ENCODE peak calls at places on chromosome 13, in six cellular contexts. S is H9; X is pancreas; Y is CD4-positive, alpha-beta T cell; A is coronary artery; K is endothelial cell. U is an unnamed sample.

GRCh38 chr13:27403727-27404385 is 20.6 kb upstream of the GTF3A start:
- DNase-seq in S (no peak), X (peak; percentile 66), Y (no peak), A (no peak), K (no peak), U (no peak)

GRCh38 chr13:20141238-20142018 is 19.4 kb downstream of the GJA3 start:
- DNase-seq in S (no peak), X (no peak), Y (no peak), A (peak; percentile 31), K (no peak), U (no peak)

GRCh38 chr13:77820431-77821149 is 98.0 kb downstream of the EDNRB start:
- DNase-seq in S (no peak), X (no peak), Y (no peak), A (no peak), K (no peak), U (no peak)

GRCh38 chr13:33323766-33324525 is 38.4 kb upstream of the STARD13 start:
- DNase-seq in S (no peak), X (no peak), Y (no peak), A (no peak), K (no peak), U (no peak)

GRCh38 chr13:74070065-74070464 is 64.1 kb downstream of the KLF12 start:
- DNase-seq in S (no peak), X (no peak), Y (no peak), A (no peak), K (no peak), U (no peak)

GRCh38 chr13:52845766-52846566 is 2.5 kb downstream of the PCDH8 start:
- DNase-seq in S (peak; percentile 88), X (no peak), Y (no peak), A (no peak), K (peak; percentile 85), U (no peak)

GRCh38 chr13:102203718-102204117 is 198.1 kb downstream of the FGF14 start:
- DNase-seq in S (no peak), X (no peak), Y (no peak), A (no peak), K (no peak), U (no peak)

GRCh38 chr13:30429721-30430694 is 7.7 kb downstream of the UBE2L5 start:
- DNase-seq in S (no peak), X (no peak), Y (no peak), A (no peak), K (no peak), U (no peak)

GRCh38 chr13:39417643-39418042 is 185.3 kb downstream of the LHFPL6 start:
- DNase-seq in S (peak; percentile 49), X (no peak), Y (no peak), A (no peak), K (no peak), U (no peak)

GRCh38 chr13:24727731-24728601 is 36.0 kb upstream of the RNF17 start:
- DNase-seq in S (peak; percentile 81), X (peak; percentile 65), Y (peak; percentile 66), A (peak; percentile 72), K (peak; percentile 65), U (peak; percentile 58)

GRCh38 chr13:112711528-112712265 is 21.9 kb downstream of the ATP11A start:
- DNase-seq in S (peak; percentile 93), X (peak; percentile 78), Y (no peak), A (peak; percentile 92), K (peak; percentile 61), U (no peak)
- TF ChIP-seq CTCF in S (peak; percentile 69), X (no peak), Y (no peak), A (no peak), K (peak; percentile 14), U (no peak)

GRCh38 chr13:43195551-43195950 is 172.2 kb downstream of the DNAJC15 start:
- DNase-seq in S (no peak), X (no peak), Y (no peak), A (no peak), K (no peak), U (no peak)
- TF ChIP-seq CTCF in S (peak; percentile 41), X (no peak), Y (no peak), A (no peak), K (no peak), U (no peak)

DNA sequence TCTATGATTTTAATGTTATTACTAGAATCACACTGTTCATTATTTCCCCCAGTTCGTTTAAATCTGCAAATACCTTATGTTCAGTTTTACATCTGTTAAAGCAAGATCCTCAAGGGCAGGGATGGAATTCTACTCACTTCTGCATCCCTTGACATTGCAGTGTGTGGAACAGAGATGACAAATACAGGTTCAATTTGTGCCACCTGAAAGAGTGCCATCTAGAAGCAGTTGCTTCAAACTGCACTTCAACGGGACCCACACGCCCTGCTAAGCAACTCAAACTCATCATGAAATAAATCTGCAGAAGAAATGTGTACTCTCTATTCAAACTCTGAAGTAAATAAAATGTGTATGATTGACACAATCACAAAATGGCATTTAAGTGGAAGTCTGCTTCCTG is 44.5 kb downstream of the RUBCNL start:
- DNase-seq in S (no peak), X (no peak), Y (no peak), A (no peak), K (no peak), U (no peak)
- TF ChIP-seq CTCF in S (peak; percentile 15), X (no peak), Y (no peak), A (no peak), K (no peak), U (no peak)

GRCh38 chr13:108176685-108177274 is 38.6 kb downstream of the LIG4 start:
- DNase-seq in S (no peak), X (peak; percentile 25), Y (peak; percentile 62), A (no peak), K (peak; percentile 51), U (no peak)
- TF ChIP-seq CTCF in S (peak; percentile 77), X (peak; percentile 30), Y (peak; percentile 69), A (no peak), K (peak; percentile 77), U (peak; percentile 39)

U was measured in natural killer cell.